ENCODE peak calls at places on chromosomes 2 and 18, in six cellular contexts. G is fibroblast of the conjunctiva, O is fibroblast of the aortic adventitia, F is T-cell, M is AML-193, V is sciatic nerve. K is an unnamed sample.

GRCh38 chr2:109182426-109182825 is 53.4 kb downstream of the SH3RF3 start:
- DNase-seq in V (no peak), G (no peak), F (no peak), O (no peak), M (no peak), K (no peak)

GRCh38 chr2:210528716-210529115 is 27.7 kb upstream of the CPS1 start:
- DNase-seq in G (no peak), V (no peak), F (no peak), M (no peak), O (peak), K (no peak)

GRCh38 chr2:20433946-20434553 is 12.8 kb upstream of the RHOB start:
- DNase-seq in F (no peak), O (no peak), G (no peak), M (no peak), V (peak), K (no peak)

GRCh38 chr2:45220227-45220626 is 211.0 kb upstream of the SIX2 start:
- DNase-seq in M (no peak), G (no peak), V (no peak), F (no peak), O (no peak), K (no peak)

GRCh38 chr2:111898703-111899514 is 502 bp downstream of the MERTK start:
- DNase-seq in O (no peak), G (no peak), F (peak), V (peak), M (no peak), K (no peak)

GRCh38 chr18:10771053-10771709 is 245.4 kb downstream of the NAPG start:
- DNase-seq in O (no peak), M (no peak), F (no peak), V (no peak), G (no peak), K (no peak)

GRCh38 chr2:127091148-127091547 is 15.8 kb downstream of the BIN1 start:
- DNase-seq in F (no peak), G (no peak), M (no peak), O (no peak), V (no peak), K (no peak)

GRCh38 chr2:128812183-128812940 is 493.7 kb upstream of the HS6ST1 start:
- DNase-seq in M (no peak), O (no peak), F (no peak), G (no peak), V (no peak), K (no peak)

GRCh38 chr2:36146765-36147164 is 208.8 kb upstream of the CRIM1 start:
- DNase-seq in G (no peak), V (no peak), M (no peak), F (no peak), O (no peak), K (no peak)

GRCh38 chr2:178859760-178860159 is 52.5 kb upstream of the TTN start:
- DNase-seq in M (no peak), F (no peak), O (peak), V (no peak), G (no peak), K (no peak)

GRCh38 chr2:217997510-217997909 is 5.3 kb downstream of the TNS1 start:
- DNase-seq in O (no peak), M (no peak), V (no peak), F (no peak), G (no peak), K (no peak)

GRCh38 chr2:16209799-16210198 is 269.4 kb downstream of the MYCN start:
- DNase-seq in G (no peak), F (no peak), O (no peak), V (no peak), M (no peak), K (no peak)

GRCh38 chr2:240353086-240353798 is 82.2 kb upstream of the GPC1 start:
- DNase-seq in F (no peak), O (no peak), V (peak), G (no peak), M (no peak), K (no peak)

GRCh38 chr2:3282056-3282998 is 95.3 kb downstream of the EIPR1 start:
- DNase-seq in V (no peak), F (no peak), M (no peak), O (no peak), G (no peak), K (peak)

GRCh38 chr2:183950673-183951072 is 647.7 kb upstream of the ZNF804A start:
- DNase-seq in F (no peak), G (no peak), O (no peak), V (no peak), M (no peak), K (no peak)

GRCh38 chr2:159904565-159905281 is 106.7 kb upstream of the CD302 start:
- DNase-seq in F (peak), M (peak), V (peak), G (no peak), O (no peak), K (peak)